ENCODE peak calls at places on chromosomes 12 and 14, in ten cellular contexts. X is stimulated activated CD4-positive, alpha-beta T cell treated with anti-CD3 and anti-CD28 coated beads, Interleukin-4, amount 100 ng/mL, for 48 hours; U is MCF 10A; L is right lobe of liver; K is A549; E is Peyer's patch; H is OCI-M1; Y is aorta; P is SW 1271; O is mesothelial cell of epicardium. N is an unnamed sample.
A peak's percentile ranks its signal among the peaks of the same experiment; 100 is the strongest.

GRCh38 chr12:51281202-51281924 is 11.1 kb upstream of the SMAGP start:
- DNase-seq in E (no peak), X (no peak), P (no peak), L (no peak), U (peak; percentile 35), O (no peak), K (no peak), H (no peak), Y (no peak), N (no peak)

GRCh38 chr14:21703357-21704339 is 30.0 kb upstream of the OR4E1 start:
- DNase-seq in K (no peak), P (no peak), H (no peak), E (no peak), U (no peak), L (no peak), Y (no peak), O (no peak), X (no peak), N (no peak)

GRCh38 chr14:75559451-75560187 is 18.8 kb upstream of the FLVCR2 start:
- DNase-seq in E (no peak), X (peak; percentile 56), H (peak; percentile 2), K (peak; percentile 43), Y (no peak), L (no peak), P (no peak), O (no peak), U (peak; percentile 99), N (peak; percentile 50)

GRCh38 chr12:15320881-15321280 is 1.4 kb upstream of the PTPRO start:
- DNase-seq in Y (no peak), L (no peak), E (no peak), X (no peak), P (no peak), U (no peak), K (no peak), H (no peak), O (no peak), N (no peak)

GRCh38 chr14:32846821-32847220 is 91.9 kb upstream of the NPAS3 start:
- DNase-seq in P (no peak), O (no peak), H (no peak), X (no peak), U (no peak), L (no peak), E (no peak), K (no peak), Y (no peak), N (no peak)

GRCh38 chr12:111170559-111170958 is 198.3 kb downstream of the PHETA1 start:
- DNase-seq in U (no peak), E (no peak), L (no peak), H (peak; percentile 72), Y (no peak), P (no peak), K (no peak), X (no peak), O (no peak), N (no peak)

GRCh38 chr12:14408208-14408607 is 42.7 kb downstream of the ATF7IP start:
- DNase-seq in E (no peak), Y (no peak), H (peak; percentile 93), U (no peak), P (peak; percentile 79), L (no peak), X (no peak), K (no peak), O (no peak), N (no peak)

GRCh38 chr14:50335389-50335788 is 23.3 kb downstream of the DMAC2L start:
- DNase-seq in X (no peak), Y (no peak), P (no peak), E (no peak), H (no peak), K (no peak), L (peak; percentile 63), U (no peak), O (no peak), N (no peak)

GRCh38 chr12:30308010-30308717 is 387.5 kb downstream of the IPO8 start:
- DNase-seq in H (no peak), L (no peak), E (no peak), U (no peak), P (no peak), O (no peak), K (no peak), X (no peak), Y (no peak), N (no peak)

GRCh38 chr12:34391771-34392581 is 369.7 kb downstream of the ALG10 start:
- DNase-seq in Y (peak; percentile 63), H (no peak), K (no peak), O (peak; percentile 21), L (peak; percentile 35), P (no peak), X (no peak), U (no peak), E (no peak), N (no peak)

GRCh38 chr12:25958254-25959068 is at the start of gene RASSF8:
- DNase-seq in H (peak; percentile 41), Y (peak; percentile 90), K (peak; percentile 53), P (peak; percentile 61), X (no peak), U (peak; percentile 72), O (peak; percentile 73), L (peak; percentile 79), E (peak; percentile 18), N (no peak)

GRCh38 chr12:54294152-54294913 is 6.5 kb downstream of the NFE2 start:
- DNase-seq in X (peak; percentile 64), O (no peak), E (peak; percentile 55), U (peak; percentile 63), L (peak; percentile 77), H (peak; percentile 94), P (no peak), Y (peak; percentile 84), K (peak; percentile 83), N (peak; percentile 57)

GRCh38 chr14:60272177-60272576 is 23.2 kb downstream of the PPM1A start:
- DNase-seq in P (no peak), U (no peak), H (no peak), O (no peak), E (no peak), L (no peak), K (no peak), X (no peak), Y (no peak), N (no peak)

GRCh38 chr12:15856097-15856982 is 25.8 kb upstream of the STRAP start:
- DNase-seq in K (peak; percentile 31), H (peak; percentile 87), E (peak; percentile 30), L (no peak), P (peak; percentile 72), X (no peak), Y (no peak), O (no peak), U (peak; percentile 76), N (peak; percentile 11)

GRCh38 chr12:68292157-68292940 is 38.9 kb upstream of the IL22 start:
- DNase-seq in X (no peak), U (no peak), K (no peak), E (no peak), H (no peak), P (no peak), Y (no peak), L (no peak), O (no peak), N (no peak)

GRCh38 chr12:47832263-47832933 is 12.7 kb upstream of the HDAC7 start:
- DNase-seq in Y (peak; percentile 62), K (no peak), H (no peak), P (no peak), L (no peak), X (peak; percentile 62), E (peak; percentile 69), O (no peak), U (no peak), N (peak; percentile 40)

GRCh38 chr12:64618953-64619590 is 8.8 kb downstream of the RASSF3 start:
- DNase-seq in L (no peak), K (no peak), H (peak; percentile 94), E (no peak), U (peak; percentile 77), Y (no peak), P (no peak), O (no peak), X (no peak), N (no peak)

GRCh38 chr12:109844983-109845841 is 12.0 kb upstream of the TRPV4 start:
- DNase-seq in L (peak; percentile 92), O (peak; percentile 96), Y (peak; percentile 97), X (peak; percentile 94), P (peak; percentile 65), H (peak; percentile 93), E (peak; percentile 81), K (peak; percentile 90), U (peak; percentile 82), N (peak; percentile 87)

GRCh38 chr14:51442513-51443175 is 202.6 kb downstream of the TMX1 start:
- DNase-seq in K (peak; percentile 33), O (no peak), L (no peak), Y (no peak), E (no peak), U (peak; percentile 85), X (no peak), H (no peak), P (peak; percentile 83), N (no peak)

GRCh38 chr12:46480282-46480681 is 107.7 kb upstream of the SLC38A2 start:
- DNase-seq in X (no peak), U (no peak), L (no peak), E (no peak), K (no peak), P (no peak), Y (no peak), H (no peak), O (no peak), N (no peak)

GRCh38 chr14:102418169-102418852 is 55.6 kb downstream of the TECPR2 start:
- DNase-seq in X (no peak), Y (peak; percentile 68), K (no peak), P (no peak), L (no peak), U (no peak), O (no peak), H (no peak), E (no peak), N (no peak)

GRCh38 chr12:102993537-102993936 is 36.1 kb downstream of the ASCL1 start:
- DNase-seq in E (no peak), U (no peak), K (no peak), X (no peak), O (no peak), P (no peak), H (peak; percentile 9), Y (no peak), L (no peak), N (no peak)

GRCh38 chr14:24775919-24776318 is 141.9 kb upstream of the GZMB start:
- DNase-seq in U (no peak), Y (no peak), L (no peak), H (no peak), X (no peak), O (no peak), P (no peak), K (no peak), E (no peak), N (no peak)

GRCh38 chr12:110102255-110102654 is 21.9 kb upstream of the IFT81 start:
- DNase-seq in U (peak; percentile 74), Y (no peak), P (peak; percentile 80), E (no peak), L (peak; percentile 42), H (peak; percentile 98), O (no peak), X (peak; percentile 33), K (peak; percentile 97), N (no peak)

GRCh38 chr12:80087486-80088213 is 11.7 kb upstream of the OTOGL start:
- DNase-seq in Y (no peak), P (no peak), K (no peak), E (no peak), U (no peak), X (no peak), O (no peak), H (peak; percentile 81), L (no peak), N (no peak)

GRCh38 chr14:96764012-96764411 is 33.2 kb upstream of the VRK1 start:
- DNase-seq in O (no peak), X (no peak), Y (no peak), K (no peak), E (no peak), L (no peak), U (no peak), P (no peak), H (no peak), N (no peak)

GRCh38 chr12:4032906-4033628 is 159.9 kb upstream of the PARP11 start:
- DNase-seq in Y (no peak), H (no peak), O (no peak), X (no peak), E (no peak), K (no peak), U (peak; percentile 96), L (no peak), P (no peak), N (no peak)

GRCh38 chr14:55915464-55915863 is 202.7 kb upstream of the PELI2 start:
- DNase-seq in E (no peak), L (no peak), X (no peak), K (no peak), P (no peak), H (no peak), U (no peak), Y (no peak), O (no peak), N (no peak)

N was measured in activated CD4-positive, alpha-beta T cell treated with anti-CD3 and anti-CD28 coated beads for 4 hours.